ENCODE peak calls at places on chromosomes 1 and 21, in four cellular contexts. U, M, B and J are unnamed samples.

GRCh38 chr1:55848906-55849305 is 633.7 kb upstream of the USP24 start:
- DNase-seq in M (no peak), U (no peak), B (no peak), J (no peak)

GRCh38 chr21:42461881-42462877 is 33.8 kb downstream of the RSPH1 start:
- DNase-seq in U (no peak), B (peak), M (no peak), J (no peak)

GRCh38 chr1:18926315-18927081 is 24.1 kb upstream of the ALDH4A1 start:
- DNase-seq in B (peak), M (peak), U (no peak), J (no peak)

GRCh38 chr21:19844334-19844733 is 1153.9 kb upstream of the NCAM2 start:
- DNase-seq in U (no peak), M (no peak), B (no peak), J (no peak)

GRCh38 chr1:223350361-223350908 is 13.5 kb downstream of the SUSD4 start:
- DNase-seq in M (no peak), U (no peak), B (no peak), J (no peak)

GRCh38 chr1:215375386-215375785 is 191.7 kb upstream of the KCTD3 start:
- DNase-seq in U (no peak), B (no peak), M (no peak), J (no peak)

GRCh38 chr1:58211857-58212256 is 334.7 kb downstream of the OMA1 start:
- DNase-seq in M (no peak), B (no peak), U (no peak), J (no peak)

GRCh38 chr1:209103135-209103534 is 480.4 kb upstream of the CAMK1G start:
- DNase-seq in M (no peak), U (no peak), B (no peak), J (no peak)

GRCh38 chr1:218262259-218262658 is 22.8 kb upstream of the RRP15 start:
- DNase-seq in M (no peak), B (no peak), U (no peak), J (no peak)

GRCh38 chr1:61569212-61569621 is 155.7 kb downstream of the TM2D1 start:
- DNase-seq in M (no peak), B (no peak), U (no peak), J (no peak)

GRCh38 chr21:29092102-29092959 is 18.9 kb upstream of the CCT8 start:
- DNase-seq in B (no peak), U (no peak), M (no peak), J (no peak)

GRCh38 chr1:224769987-224770693 is 154.0 kb downstream of the CNIH3 start:
- DNase-seq in M (no peak), B (no peak), U (no peak), J (peak)

GRCh38 chr1:10541286-10541685 is 66.5 kb downstream of the PEX14 start:
- DNase-seq in M (no peak), B (no peak), U (no peak), J (no peak)

GRCh38 chr21:46375560-46376230 is 51.7 kb downstream of the PCNT start:
- DNase-seq in U (no peak), M (no peak), B (no peak), J (no peak)

GRCh38 chr1:22289251-22289995 is 146.5 kb upstream of the WNT4 start:
- DNase-seq in M (no peak), U (no peak), B (no peak), J (no peak)

GRCh38 chr1:204123376-204123775 is 28.5 kb downstream of the ETNK2 start:
- DNase-seq in M (no peak), U (peak), B (no peak), J (no peak)

GRCh38 chr1:218674280-218674773 is 329.2 kb downstream of the TGFB2 start:
- DNase-seq in B (no peak), M (peak), U (peak), J (peak)

GRCh38 chr1:202376247-202376646 is 27.7 kb downstream of the PPP1R12B start:
- DNase-seq in B (no peak), M (no peak), U (no peak), J (no peak)

GRCh38 chr21:46662765-46663500 is 27.5 kb downstream of the PRMT2 start:
- DNase-seq in U (no peak), M (no peak), B (no peak), J (no peak)

GRCh38 chr1:208434008-208434407 is 189.8 kb upstream of the PLXNA2 start:
- DNase-seq in M (no peak), U (no peak), B (no peak), J (no peak)

GRCh38 chr1:163308811-163309210 is 12.9 kb upstream of the NUF2 start:
- DNase-seq in M (no peak), U (no peak), B (no peak), J (no peak)

GRCh38 chr1:76867342-76868130 is at the start of gene ST6GALNAC5:
- DNase-seq in U (peak), B (no peak), M (no peak), J (peak)

GRCh38 chr1:231629132-231629531 is 2.5 kb downstream of the DISC1 start:
- DNase-seq in M (no peak), U (no peak), B (no peak), J (no peak)

GRCh38 chr1:183285746-183286145 is 99.7 kb downstream of the LAMC2 start:
- DNase-seq in M (no peak), U (no peak), B (no peak), J (no peak)

GRCh38 chr1:42319128-42319851 is 15.7 kb downstream of the FOXJ3 start:
- DNase-seq in M (no peak), U (no peak), B (no peak), J (no peak)

GRCh38 chr1:2300004-2300771 is 72.1 kb downstream of the SKI start:
- DNase-seq in M (no peak), B (no peak), U (no peak), J (no peak)

GRCh38 chr1:61122389-61122788 is 40.0 kb downstream of the NFIA start:
- DNase-seq in B (no peak), U (no peak), M (no peak), J (no peak)

GRCh38 chr1:54791880-54792522 is 9.1 kb downstream of the TTC22 start:
- DNase-seq in M (peak), B (no peak), U (peak), J (no peak)
- TF ChIP-seq CTCF in M (peak), B (peak), U (peak), J (peak)

GRCh38 chr1:174407705-174408104 is 40.1 kb upstream of the GPR52 start:
- DNase-seq in B (no peak), M (no peak), U (no peak), J (no peak)

GRCh38 chr1:174417921-174418320 is 29.8 kb upstream of the GPR52 start:
- DNase-seq in U (no peak), M (no peak), B (no peak), J (no peak)

GRCh38 chr1:174408142-174408541 is 39.6 kb upstream of the GPR52 start:
- DNase-seq in U (no peak), B (no peak), M (no peak), J (no peak)

GRCh38 chr1:174414205-174414604 is 33.6 kb upstream of the GPR52 start:
- DNase-seq in B (no peak), U (no peak), M (no peak), J (no peak)

DNA sequence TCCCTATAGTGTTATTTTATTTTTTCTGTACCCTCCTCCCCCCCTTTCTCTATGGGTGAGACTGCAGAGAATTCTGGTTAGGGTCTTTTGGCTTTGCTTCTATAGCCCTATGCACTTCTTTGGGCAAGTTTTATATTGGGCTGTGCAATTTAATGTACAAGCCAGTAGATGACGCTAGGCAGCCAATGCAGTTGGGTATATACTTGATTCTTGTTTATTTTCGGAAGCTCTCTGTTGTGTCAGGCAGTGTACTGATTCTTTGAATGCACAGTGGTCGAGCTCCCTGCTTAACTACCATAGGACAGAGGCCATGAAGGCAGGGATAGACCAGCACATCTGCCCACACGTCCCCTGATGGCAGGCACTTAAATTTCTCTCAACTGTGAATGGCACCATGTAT is 34.1 kb upstream of the GPR52 start:
- DNase-seq in M (no peak), U (no peak), B (no peak), J (no peak)
- TF ChIP-seq CTCF in M (no peak), U (peak), B (no peak), J (peak)

GRCh38 chr1:1034438-1034759 is 14.5 kb downstream of the AGRN start:
- DNase-seq in B (no peak), U (no peak), M (no peak), J (no peak)

GRCh38 chr1:1033009-1033587 is 13.2 kb downstream of the AGRN start:
- DNase-seq in U (peak), M (no peak), B (peak), J (peak)

GRCh38 chr1:1037366-1038327 is 17.7 kb downstream of the AGRN start:
- DNase-seq in B (no peak), U (no peak), M (no peak), J (no peak)

GRCh38 chr1:1033731-1034437 is 14.0 kb downstream of the AGRN start:
- DNase-seq in B (no peak), U (peak), M (no peak), J (no peak)

GRCh38 chr1:1035291-1035931 is 15.5 kb downstream of the AGRN start:
- DNase-seq in M (no peak), U (no peak), B (no peak), J (no peak)
- TF ChIP-seq CTCF in M (no peak), U (no peak), B (no peak), J (no peak)

GRCh38 chr1:29416267-29416666 is 179.9 kb downstream of the PTPRU start:
- DNase-seq in U (no peak), M (no peak), B (no peak), J (no peak)
- TF ChIP-seq CTCF in U (peak), M (peak), B (no peak), J (peak)

DNA sequence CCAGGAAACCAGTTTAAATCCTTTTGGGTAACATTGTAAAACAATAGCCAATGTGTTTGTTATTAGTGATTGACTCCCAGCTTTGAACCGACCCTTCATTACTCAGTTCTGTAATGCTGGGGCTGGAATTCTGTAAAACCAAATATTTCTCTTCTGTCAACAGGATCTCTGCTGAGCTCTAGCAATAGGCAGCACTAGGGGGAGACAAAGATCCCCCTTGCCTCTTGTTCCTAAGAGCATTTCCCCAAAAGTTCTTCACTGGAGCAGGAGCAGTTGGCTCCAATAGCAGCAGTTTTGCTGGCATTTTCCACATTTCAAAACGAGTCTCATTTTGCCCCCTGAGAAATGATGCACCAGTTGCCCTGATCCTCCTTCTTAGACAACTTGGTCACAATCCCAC is 1671.1 kb downstream of the MRPL39 start:
- DNase-seq in B (no peak), U (no peak), M (no peak), J (peak)
- TF ChIP-seq CTCF in B (peak), U (peak), M (no peak), J (peak)

DNA sequence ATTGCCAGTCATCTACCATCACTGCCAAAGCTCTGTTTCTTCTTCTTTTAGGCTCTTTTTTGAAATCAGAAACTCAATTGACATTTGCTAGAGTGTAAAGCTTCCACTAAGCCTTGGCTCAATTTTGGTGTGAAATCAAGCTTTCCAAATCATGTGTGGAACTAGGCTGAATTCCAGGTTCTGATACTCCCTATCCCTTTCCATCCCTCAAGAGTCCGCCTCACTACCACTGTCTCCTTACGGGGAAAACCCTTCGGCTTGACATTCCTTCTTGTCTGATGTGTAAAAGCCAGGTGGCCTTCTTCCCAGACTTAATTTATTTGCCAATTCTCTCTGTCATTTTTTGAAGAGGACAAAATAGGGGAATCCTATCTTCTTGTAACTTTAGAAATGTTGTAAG is 47.2 kb upstream of the PRMT6 start:
- DNase-seq in U (no peak), M (no peak), B (no peak), J (no peak)
- TF ChIP-seq CTCF in U (no peak), M (no peak), B (no peak), J (no peak)

DNA sequence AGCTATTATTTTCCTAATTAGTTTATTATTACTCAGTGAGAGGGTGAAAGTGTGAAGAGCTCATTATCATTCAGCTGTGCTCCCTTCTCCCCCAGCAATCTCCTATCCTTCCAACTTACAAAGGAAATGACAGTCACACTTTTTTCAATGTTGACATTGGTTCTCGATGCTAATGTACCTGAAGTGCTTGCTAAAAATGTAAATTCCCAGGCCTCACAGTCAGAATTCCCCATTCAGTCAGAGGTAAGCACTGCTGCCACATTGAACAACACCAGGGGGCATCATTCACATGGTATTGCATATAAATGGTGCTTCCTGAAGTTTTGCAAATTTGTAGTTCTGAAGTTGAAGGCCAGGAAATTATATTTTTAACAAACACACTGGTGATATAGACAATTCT is 132.7 kb upstream of the FOXD3 start:
- DNase-seq in M (peak), U (no peak), B (no peak), J (no peak)
- TF ChIP-seq CTCF in M (peak), U (peak), B (peak), J (no peak)